ENCODE peak calls at places on chromosomes 1 and 21, in eight cellular contexts. Q is bronchial epithelial cell; G is neural progenitor cell; X is SK-N-SH; S is CD8-positive, alpha-beta memory T cell; Y is pancreas; C is GM23338; V is prostate gland. Z is an unnamed sample.

GRCh38 chr1:235853653-235854052 is 13.1 kb downstream of the LYST start:
- DNase-seq in Q (no peak), G (no peak), X (no peak), S (no peak), Y (no peak), C (no peak), V (no peak), Z (no peak)

GRCh38 chr1:84959294-84959693 is 37.6 kb downstream of the MCOLN2 start:
- DNase-seq in Q (no peak), G (no peak), X (no peak), S (no peak), Y (no peak), C (no peak), V (no peak), Z (no peak)

GRCh38 chr1:27602510-27603319 is 1.2 kb downstream of the AHDC1 start:
- DNase-seq in Q (no peak), G (peak; percentile 77), X (peak; percentile 91), S (peak; percentile 37), Y (peak; percentile 69), C (peak; percentile 88), V (peak; percentile 59), Z (peak; percentile 94)

GRCh38 chr1:231178970-231179369 is 17.1 kb downstream of the TRIM67 start:
- DNase-seq in Q (no peak), G (no peak), X (no peak), S (no peak), Y (no peak), C (no peak), V (no peak), Z (no peak)

GRCh38 chr1:186308264-186309060 is 66.6 kb downstream of the TPR start:
- DNase-seq in Q (no peak), G (no peak), X (no peak), S (no peak), Y (no peak), C (no peak), V (no peak), Z (no peak)

GRCh38 chr1:209323743-209324142 is 259.8 kb upstream of the CAMK1G start:
- DNase-seq in Q (peak; percentile 92), G (no peak), X (no peak), S (no peak), Y (no peak), C (no peak), V (no peak), Z (no peak)

GRCh38 chr1:30427545-30427944 is 295.8 kb downstream of the MATN1 start:
- DNase-seq in Q (no peak), G (peak; percentile 29), X (no peak), S (no peak), Y (no peak), C (peak; percentile 62), V (peak; percentile 0), Z (peak; percentile 55)

GRCh38 chr1:61914823-61915482 is 172.7 kb downstream of the PATJ start:
- DNase-seq in Q (no peak), G (peak; percentile 15), X (no peak), S (no peak), Y (no peak), C (no peak), V (no peak), Z (no peak)

GRCh38 chr1:59701376-59701775 is 113.4 kb upstream of the HOOK1 start:
- DNase-seq in Q (no peak), G (no peak), X (no peak), S (no peak), Y (no peak), C (no peak), V (no peak), Z (no peak)

GRCh38 chr1:234206651-234207284 is 166.5 kb upstream of the COA6 start:
- DNase-seq in Q (peak; percentile 85), G (no peak), X (no peak), S (no peak), Y (no peak), C (no peak), V (no peak), Z (no peak)

GRCh38 chr1:213330281-213330680 is 279.2 kb downstream of the RPS6KC1 start:
- DNase-seq in Q (no peak), G (no peak), X (no peak), S (no peak), Y (no peak), C (no peak), V (no peak), Z (no peak)

GRCh38 chr1:223770621-223771315 is 58.4 kb downstream of the CAPN2 start:
- DNase-seq in Q (no peak), G (no peak), X (no peak), S (no peak), Y (no peak), C (no peak), V (no peak), Z (no peak)

GRCh38 chr21:44870748-44871495 is 2.6 kb downstream of the PTTG1IP start:
- DNase-seq in Q (peak; percentile 39), G (no peak), X (no peak), S (no peak), Y (no peak), C (no peak), V (peak; percentile 61), Z (no peak)

GRCh38 chr1:199706826-199707606 is 320.5 kb upstream of the NR5A2 start:
- DNase-seq in Q (no peak), G (no peak), X (no peak), S (no peak), Y (no peak), C (no peak), V (no peak), Z (no peak)

GRCh38 chr1:111422546-111423391 is 4.8 kb downstream of the OVGP1 start:
- DNase-seq in Q (peak; percentile 68), G (no peak), X (no peak), S (no peak), Y (peak; percentile 29), C (no peak), V (peak; percentile 26), Z (no peak)

GRCh38 chr1:84582802-84583587 is 8.8 kb upstream of the CTBS start:
- DNase-seq in Q (peak; percentile 25), G (peak; percentile 85), X (peak; percentile 46), S (no peak), Y (no peak), C (no peak), V (no peak), Z (no peak)

GRCh38 chr1:245059806-245060424 is 94.9 kb upstream of the KIF26B start:
- DNase-seq in Q (no peak), G (no peak), X (no peak), S (no peak), Y (no peak), C (peak; percentile 47), V (no peak), Z (peak; percentile 39)

GRCh38 chr1:22237433-22238093 is 94.7 kb upstream of the WNT4 start:
- DNase-seq in Q (peak; percentile 33), G (no peak), X (no peak), S (no peak), Y (no peak), C (no peak), V (no peak), Z (no peak)

DNA sequence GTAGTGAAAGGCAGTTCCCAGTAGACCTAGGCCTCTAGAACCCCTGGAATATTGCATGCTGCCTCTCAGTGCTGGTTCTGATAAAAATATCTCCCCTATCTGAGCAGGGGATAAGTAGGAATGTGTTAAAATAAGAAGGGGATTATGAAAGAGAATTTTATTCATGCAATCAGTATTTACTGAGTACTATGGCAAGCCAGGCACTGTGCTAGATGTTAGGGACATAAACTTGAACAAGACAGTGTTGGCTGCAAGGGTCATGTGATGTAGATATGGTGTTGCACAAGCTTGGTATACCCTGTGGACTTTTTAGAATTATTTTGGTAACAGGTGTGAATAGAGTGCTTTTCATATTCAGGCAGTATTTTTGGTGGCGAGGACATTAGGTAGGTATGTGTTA is 23.6 kb downstream of the NOS1AP start:
- DNase-seq in Q (no peak), G (no peak), X (no peak), S (no peak), Y (no peak), C (no peak), V (no peak), Z (no peak)
- H3K4me3 ChIP-seq in Q (no peak overlapping the region), G (no peak overlapping the region), X (no peak overlapping the region), S (no peak overlapping the region), Y (no peak overlapping the region), C (no peak overlapping the region), V (no peak overlapping the region), Z (no peak overlapping the region)

GRCh38 chr21:42425603-42425985 is 21.9 kb downstream of the UBASH3A start:
- DNase-seq in Q (no peak), G (no peak), X (no peak), S (no peak), Y (no peak), C (no peak), V (no peak), Z (no peak)

GRCh38 chr21:42423685-42424084 is 20.0 kb downstream of the UBASH3A start:
- DNase-seq in Q (no peak), G (no peak), X (no peak), S (no peak), Y (no peak), C (no peak), V (no peak), Z (no peak)

GRCh38 chr21:42426424-42426823 is 22.7 kb downstream of the UBASH3A start:
- DNase-seq in Q (no peak), G (no peak), X (no peak), S (no peak), Y (no peak), C (no peak), V (no peak), Z (no peak)

GRCh38 chr21:42423197-42423675 is 19.5 kb downstream of the UBASH3A start:
- DNase-seq in Q (no peak), G (no peak), X (no peak), S (no peak), Y (no peak), C (no peak), V (no peak), Z (no peak)

DNA sequence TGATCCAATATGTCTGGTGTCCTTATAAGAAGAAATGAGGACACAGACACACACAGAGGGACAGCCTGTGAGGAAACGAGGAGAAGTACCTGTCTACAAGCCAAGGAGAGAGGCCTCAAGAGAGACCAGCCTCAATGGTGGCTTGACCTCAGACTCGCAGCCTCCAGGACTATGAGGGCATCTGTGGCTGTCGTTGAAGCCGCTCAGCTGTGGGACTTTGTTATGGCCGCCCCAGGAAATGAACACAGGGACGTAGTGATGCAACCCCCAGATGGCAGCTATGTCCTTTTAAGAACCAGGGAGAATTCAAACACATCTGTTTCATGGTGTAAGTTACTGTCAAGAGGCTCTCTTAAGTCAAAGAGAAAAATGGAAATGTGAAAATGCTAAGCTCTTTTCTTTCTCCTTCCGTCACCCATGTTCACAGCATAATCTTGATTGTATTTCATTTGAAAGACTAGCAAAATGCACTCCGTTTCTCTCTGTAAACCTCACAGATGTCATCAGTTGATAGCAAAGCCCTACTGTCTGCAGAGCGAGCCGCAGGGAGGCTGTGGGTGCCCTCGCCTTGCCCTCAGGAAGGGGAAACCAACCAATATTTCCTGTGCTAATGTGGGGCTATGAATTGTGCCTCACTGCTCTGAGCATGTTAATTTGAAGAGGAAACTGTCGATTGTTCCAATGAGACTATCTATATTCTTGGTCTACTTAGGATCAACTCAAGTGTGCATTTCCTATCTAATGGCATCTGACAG is 21.3 kb downstream of the UBASH3A start:
- DNase-seq in Q (no peak), G (no peak), X (no peak), S (peak; percentile 67), Y (no peak), C (no peak), V (no peak), Z (no peak)
- H3K27me3 ChIP-seq in Q (peaks cover 4% of the 10 kb centered on the region), G (no peaks in the 10 kb centered on the region), X (no peaks in the 10 kb centered on the region), S (no peaks in the 10 kb centered on the region), Y (no peaks in the 10 kb centered on the region), C (no peaks in the 10 kb centered on the region), V (no peaks in the 10 kb centered on the region), Z (no peaks in the 10 kb centered on the region)

GRCh38 chr1:200895448-200895799 is 724 bp downstream of the INAVA start:
- DNase-seq in Q (peak; percentile 54), G (no peak), X (no peak), S (no peak), Y (no peak), C (peak; percentile 44), V (no peak), Z (peak; percentile 59)
- H3K4me3 ChIP-seq in Q (peak overlapping the region; percentile 72), G (no peak overlapping the region), X (no peak overlapping the region), S (no peak overlapping the region), Y (no peak overlapping the region), C (peak overlapping the region; percentile 30), V (peak overlapping the region; percentile 30), Z (no peak overlapping the region)

GRCh38 chr1:2865000-2865399 is 63.5 kb upstream of the TTC34 start:
- DNase-seq in Q (no peak), G (no peak), X (no peak), S (no peak), Y (no peak), C (no peak), V (no peak), Z (no peak)
- H3K27me3 ChIP-seq in Q (no peaks in the 10 kb centered on the region), G (no peaks in the 10 kb centered on the region), X (no peaks in the 10 kb centered on the region), S (no peaks in the 10 kb centered on the region), Y (peaks cover 4% of the 10 kb centered on the region), C (no peaks in the 10 kb centered on the region), V (peaks cover 18% of the 10 kb centered on the region), Z (no peaks in the 10 kb centered on the region)

Z was measured in H7.